ENCODE peak calls at places on chromosomes 3 and 15, in nine cellular contexts. Y is GM06990; O is psoas muscle; P is ovary; A is naive thymus-derived CD4-positive, alpha-beta T cell; E is upper lobe of right lung; M is aorta; V is uterus; N is small intestine. R is an unnamed sample.

GRCh38 chr3:21654662-21655061 is 96.3 kb downstream of the ZNF385D start:
- DNase-seq in Y (no peak), O (no peak), P (no peak), A (no peak), E (no peak), M (no peak), V (no peak), N (no peak), R (no peak)

GRCh38 chr3:58296269-58296668 is 9.8 kb upstream of the RPP14 start:
- DNase-seq in Y (no peak), O (no peak), P (no peak), A (no peak), E (no peak), M (no peak), V (no peak), N (no peak), R (no peak)

GRCh38 chr3:73107788-73108187 is 46.3 kb downstream of the EBLN2 start:
- DNase-seq in Y (no peak), O (no peak), P (no peak), A (no peak), E (no peak), M (no peak), V (no peak), N (no peak), R (no peak)

GRCh38 chr3:150635076-150635475 is 32.0 kb downstream of the SELENOT start:
- DNase-seq in Y (no peak), O (no peak), P (no peak), A (no peak), E (no peak), M (no peak), V (no peak), N (peak; percentile 11), R (no peak)

GRCh38 chr3:190227064-190227463 is 95.2 kb downstream of the CLDN1 start:
- DNase-seq in Y (no peak), O (no peak), P (no peak), A (no peak), E (no peak), M (no peak), V (no peak), N (no peak), R (no peak)

GRCh38 chr3:129383292-129383860 is 45.1 kb downstream of the EFCAB12 start:
- DNase-seq in Y (no peak), O (peak; percentile 70), P (peak; percentile 63), A (no peak), E (no peak), M (peak; percentile 65), V (peak; percentile 43), N (peak; percentile 60), R (no peak)

GRCh38 chr3:60856299-60857046 is 394.8 kb downstream of the FHIT start:
- DNase-seq in Y (no peak), O (no peak), P (no peak), A (no peak), E (no peak), M (no peak), V (no peak), N (no peak), R (no peak)

GRCh38 chr15:50182233-50183013 is 427 bp downstream of the SLC27A2 start:
- DNase-seq in Y (peak; percentile 61), O (peak; percentile 45), P (no peak), A (no peak), E (peak; percentile 69), M (peak; percentile 53), V (no peak), N (peak; percentile 48), R (peak; percentile 88)

GRCh38 chr15:57183041-57183440 is 193.3 kb upstream of the CGNL1 start:
- DNase-seq in Y (no peak), O (no peak), P (no peak), A (no peak), E (no peak), M (no peak), V (no peak), N (no peak), R (no peak)

GRCh38 chr3:100427694-100428093 is 26.4 kb downstream of the LNP1 start:
- DNase-seq in Y (no peak), O (no peak), P (no peak), A (no peak), E (no peak), M (no peak), V (no peak), N (peak; percentile 25), R (no peak)

GRCh38 chr3:108200024-108200423 is 22.2 kb downstream of the IFT57 start:
- DNase-seq in Y (no peak), O (no peak), P (no peak), A (no peak), E (no peak), M (no peak), V (no peak), N (no peak), R (no peak)

GRCh38 chr3:122255757-122256439 is 69.2 kb upstream of the CSTA start:
- DNase-seq in Y (no peak), O (no peak), P (no peak), A (no peak), E (no peak), M (no peak), V (no peak), N (no peak), R (no peak)

GRCh38 chr15:78453447-78453846 is 15.4 kb downstream of the IREB2 start:
- DNase-seq in Y (no peak), O (no peak), P (no peak), A (no peak), E (no peak), M (no peak), V (no peak), N (no peak), R (no peak)

GRCh38 chr15:85443593-85444328 is 63.4 kb downstream of the AKAP13 start:
- DNase-seq in Y (no peak), O (no peak), P (no peak), A (peak; percentile 2), E (no peak), M (no peak), V (no peak), N (peak; percentile 87), R (no peak)

GRCh38 chr15:69823223-69823907 is 274.4 kb downstream of the TLE3 start:
- DNase-seq in Y (no peak), O (no peak), P (no peak), A (no peak), E (no peak), M (no peak), V (no peak), N (no peak), R (no peak)

DNA sequence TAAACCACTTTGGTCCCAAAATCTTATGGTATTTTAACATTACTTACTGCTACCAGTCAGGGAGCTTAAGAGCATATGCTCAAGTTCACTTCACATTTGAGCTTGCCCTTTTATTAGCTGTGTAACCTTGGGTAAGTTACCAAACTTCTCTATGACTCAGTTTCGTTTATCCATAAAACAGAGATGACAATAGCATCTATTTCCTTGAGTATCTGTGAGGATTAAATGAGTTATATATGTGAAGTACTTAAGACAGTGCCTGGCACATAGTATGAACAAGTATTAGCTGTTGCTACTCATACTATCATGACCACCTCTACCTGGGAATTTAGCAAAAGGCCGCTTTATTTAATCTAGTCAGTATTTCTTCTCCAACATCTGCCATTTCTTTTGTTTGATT is 5.9 kb downstream of the ATOSA start:
- DNase-seq in Y (no peak), O (no peak), P (no peak), A (no peak), E (no peak), M (no peak), V (no peak), N (no peak), R (no peak)
- H3K36me3 ChIP-seq in Y (peaks cover 6% of the 10 kb centered on the region), O (no peaks in the 10 kb centered on the region), P (no peaks in the 10 kb centered on the region), A (peaks cover 2% of the 10 kb centered on the region), E (peaks cover 74% of the 10 kb centered on the region), M (peaks cover 2% of the 10 kb centered on the region), V (no peaks in the 10 kb centered on the region), N (no peaks in the 10 kb centered on the region), R (peaks cover 37% of the 10 kb centered on the region)

GRCh38 chr3:193641376-193641775 is 48.4 kb downstream of the OPA1 start:
- DNase-seq in Y (no peak), O (no peak), P (no peak), A (no peak), E (no peak), M (no peak), V (no peak), N (no peak), R (no peak)
- H3K36me3 ChIP-seq in Y (peaks cover 2% of the 10 kb centered on the region), O (peaks cover 7% of the 10 kb centered on the region), P (no peaks in the 10 kb centered on the region), A (peaks cover 36% of the 10 kb centered on the region), E (peaks cover 75% of the 10 kb centered on the region), M (peaks cover 3% of the 10 kb centered on the region), V (no peaks in the 10 kb centered on the region), N (peaks cover 7% of the 10 kb centered on the region), R (peaks cover 89% of the 10 kb centered on the region)

DNA sequence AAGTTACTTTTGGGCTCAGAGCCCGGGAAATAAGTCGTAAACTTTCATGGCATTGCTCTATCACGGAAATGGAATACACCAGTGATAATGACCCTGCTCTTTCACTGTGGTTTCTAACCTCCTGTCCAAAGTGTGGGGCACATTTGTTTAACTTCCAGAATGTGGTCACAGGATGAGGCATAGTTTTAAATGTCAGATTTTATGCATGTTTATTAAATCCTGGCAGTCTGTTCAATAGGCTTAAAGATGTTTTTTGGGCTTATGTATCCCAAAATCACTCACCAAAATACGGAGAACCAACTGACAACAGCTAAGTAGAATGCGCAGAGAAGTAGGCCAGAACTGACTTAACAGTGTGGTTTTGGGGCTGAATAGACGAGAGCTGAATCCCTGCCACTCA is 5.1 kb downstream of the CXCR6 start:
- DNase-seq in Y (no peak), O (no peak), P (no peak), A (no peak), E (no peak), M (no peak), V (no peak), N (no peak), R (no peak)
- H3K36me3 ChIP-seq in Y (peaks cover 16% of the 10 kb centered on the region), O (peaks cover 4% of the 10 kb centered on the region), P (no peaks in the 10 kb centered on the region), A (peaks cover 8% of the 10 kb centered on the region), E (peaks cover 80% of the 10 kb centered on the region), M (peaks cover 12% of the 10 kb centered on the region), V (no peaks in the 10 kb centered on the region), N (peaks cover 21% of the 10 kb centered on the region), R (peaks cover 89% of the 10 kb centered on the region)

GRCh38 chr15:25727116-25727515 is 136.0 kb downstream of the ATP10A start:
- DNase-seq in Y (no peak), O (no peak), P (no peak), A (no peak), E (no peak), M (peak; percentile 16), V (no peak), N (no peak), R (peak; percentile 39)

GRCh38 chr15:25728816-25729215 is 134.3 kb downstream of the ATP10A start:
- DNase-seq in Y (no peak), O (no peak), P (no peak), A (no peak), E (no peak), M (no peak), V (no peak), N (no peak), R (peak; percentile 62)

GRCh38 chr15:25727867-25728600 is 135.1 kb downstream of the ATP10A start:
- DNase-seq in Y (no peak), O (no peak), P (no peak), A (no peak), E (no peak), M (peak; percentile 26), V (no peak), N (no peak), R (peak; percentile 42)

GRCh38 chr15:25725758-25726157 is 137.4 kb downstream of the ATP10A start:
- DNase-seq in Y (no peak), O (no peak), P (no peak), A (no peak), E (no peak), M (peak; percentile 29), V (no peak), N (no peak), R (peak; percentile 51)

DNA sequence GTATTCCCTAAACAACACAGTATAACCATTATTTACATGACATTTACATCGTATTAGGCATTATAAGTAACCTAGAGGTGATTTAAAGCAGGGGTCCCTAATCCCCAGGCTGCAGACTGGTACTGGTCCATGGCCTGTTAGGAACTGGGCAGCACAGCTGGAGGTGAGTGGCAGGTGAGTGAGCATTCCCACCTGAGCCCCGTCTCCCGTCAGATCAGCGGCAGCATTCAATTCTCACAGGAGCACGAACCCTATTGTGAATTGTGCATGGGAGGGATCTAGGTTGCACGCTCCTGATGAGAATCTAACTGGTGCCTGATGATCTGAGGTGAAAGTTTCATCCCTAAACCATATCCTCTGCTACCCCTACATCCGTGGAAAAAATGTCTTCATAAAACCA is 138.2 kb downstream of the ATP10A start:
- DNase-seq in Y (no peak), O (no peak), P (no peak), A (no peak), E (no peak), M (no peak), V (no peak), N (no peak), R (peak; percentile 29)
- H3K36me3 ChIP-seq in Y (no peaks in the 10 kb centered on the region), O (no peaks in the 10 kb centered on the region), P (no peaks in the 10 kb centered on the region), A (no peaks in the 10 kb centered on the region), E (peaks cover 8% of the 10 kb centered on the region), M (peaks cover 2% of the 10 kb centered on the region), V (no peaks in the 10 kb centered on the region), N (no peaks in the 10 kb centered on the region), R (no peaks in the 10 kb centered on the region)